ENCODE peak calls at places on chromosomes 6 and 20, in ten cellular contexts. One of them, this sample, is unnamed.

GRCh38 chr6:3118353-3119039 is at the start of gene BPHL:
- DNase-seq in C1 segment of cervical spinal cord: peak
- DNase-seq in KG1: peak
- DNase-seq in NCI-H1092 treated with DMSO at 0.1 percent for 48 hours: peak
- DNase-seq in ELR: peak
- DNase-seq in mesothelial cell of epicardium: peak
- DNase-seq in bronchial epithelial cell: peak
- DNase-seq in A549: peak
- DNase-seq in CD4-positive, alpha-beta T cell: peak
- DNase-seq in stimulated activated CD4-positive, alpha-beta T cell treated with anti-CD3 and anti-CD28 coated beads, Interleukin-1b, Interleukin-23, amount 100 ng/mL, for 24 hours: peak
- DNase-seq in this sample: peak

GRCh38 chr6:7891098-7891872 is 19.3 kb downstream of the TXNDC5 start:
- DNase-seq in NCI-H1092 treated with DMSO at 0.1 percent for 48 hours: no peak
- DNase-seq in ELR: no peak
- DNase-seq in CD4-positive, alpha-beta T cell: no peak
- DNase-seq in KG1: no peak
- DNase-seq in stimulated activated CD4-positive, alpha-beta T cell treated with anti-CD3 and anti-CD28 coated beads, Interleukin-1b, Interleukin-23, amount 100 ng/mL, for 24 hours: no peak
- DNase-seq in A549: no peak
- DNase-seq in mesothelial cell of epicardium: no peak
- DNase-seq in C1 segment of cervical spinal cord: no peak
- DNase-seq in bronchial epithelial cell: no peak
- DNase-seq in this sample: no peak

GRCh38 chr6:44303842-44304241 is 9.3 kb downstream of the AARS2 start:
- DNase-seq in stimulated activated CD4-positive, alpha-beta T cell treated with anti-CD3 and anti-CD28 coated beads, Interleukin-1b, Interleukin-23, amount 100 ng/mL, for 24 hours: no peak
- DNase-seq in bronchial epithelial cell: no peak
- DNase-seq in mesothelial cell of epicardium: no peak
- DNase-seq in C1 segment of cervical spinal cord: no peak
- DNase-seq in NCI-H1092 treated with DMSO at 0.1 percent for 48 hours: no peak
- DNase-seq in KG1: no peak
- DNase-seq in A549: no peak
- DNase-seq in ELR: no peak
- DNase-seq in CD4-positive, alpha-beta T cell: no peak
- DNase-seq in this sample: no peak

GRCh38 chr20:363319-364078 is 16.6 kb downstream of the NRSN2 start:
- DNase-seq in mesothelial cell of epicardium: no peak
- DNase-seq in C1 segment of cervical spinal cord: no peak
- DNase-seq in bronchial epithelial cell: peak
- DNase-seq in ELR: peak
- DNase-seq in KG1: no peak
- DNase-seq in NCI-H1092 treated with DMSO at 0.1 percent for 48 hours: no peak
- DNase-seq in stimulated activated CD4-positive, alpha-beta T cell treated with anti-CD3 and anti-CD28 coated beads, Interleukin-1b, Interleukin-23, amount 100 ng/mL, for 24 hours: no peak
- DNase-seq in CD4-positive, alpha-beta T cell: no peak
- DNase-seq in A549: peak
- DNase-seq in this sample: no peak

GRCh38 chr20:973785-974194 is 28.3 kb downstream of the RSPO4 start:
- DNase-seq in bronchial epithelial cell: peak
- DNase-seq in mesothelial cell of epicardium: no peak
- DNase-seq in KG1: peak
- DNase-seq in A549: peak
- DNase-seq in C1 segment of cervical spinal cord: no peak
- DNase-seq in ELR: peak
- DNase-seq in NCI-H1092 treated with DMSO at 0.1 percent for 48 hours: peak
- DNase-seq in stimulated activated CD4-positive, alpha-beta T cell treated with anti-CD3 and anti-CD28 coated beads, Interleukin-1b, Interleukin-23, amount 100 ng/mL, for 24 hours: no peak
- DNase-seq in CD4-positive, alpha-beta T cell: no peak
- DNase-seq in this sample: peak

GRCh38 chr6:90351696-90352095 is 55.1 kb upstream of the BACH2 start:
- DNase-seq in mesothelial cell of epicardium: no peak
- DNase-seq in stimulated activated CD4-positive, alpha-beta T cell treated with anti-CD3 and anti-CD28 coated beads, Interleukin-1b, Interleukin-23, amount 100 ng/mL, for 24 hours: no peak
- DNase-seq in bronchial epithelial cell: no peak
- DNase-seq in CD4-positive, alpha-beta T cell: no peak
- DNase-seq in NCI-H1092 treated with DMSO at 0.1 percent for 48 hours: no peak
- DNase-seq in KG1: no peak
- DNase-seq in C1 segment of cervical spinal cord: no peak
- DNase-seq in ELR: no peak
- DNase-seq in A549: no peak
- DNase-seq in this sample: no peak

GRCh38 chr6:127812985-127813681 is 87.7 kb downstream of the THEMIS start:
- DNase-seq in NCI-H1092 treated with DMSO at 0.1 percent for 48 hours: no peak
- DNase-seq in mesothelial cell of epicardium: no peak
- DNase-seq in CD4-positive, alpha-beta T cell: no peak
- DNase-seq in stimulated activated CD4-positive, alpha-beta T cell treated with anti-CD3 and anti-CD28 coated beads, Interleukin-1b, Interleukin-23, amount 100 ng/mL, for 24 hours: no peak
- DNase-seq in A549: no peak
- DNase-seq in bronchial epithelial cell: no peak
- DNase-seq in C1 segment of cervical spinal cord: no peak
- DNase-seq in KG1: no peak
- DNase-seq in ELR: no peak
- DNase-seq in this sample: no peak

GRCh38 chr20:5634894-5635293 is 115.3 kb upstream of the SHLD1 start:
- DNase-seq in KG1: no peak
- DNase-seq in stimulated activated CD4-positive, alpha-beta T cell treated with anti-CD3 and anti-CD28 coated beads, Interleukin-1b, Interleukin-23, amount 100 ng/mL, for 24 hours: no peak
- DNase-seq in NCI-H1092 treated with DMSO at 0.1 percent for 48 hours: no peak
- DNase-seq in bronchial epithelial cell: no peak
- DNase-seq in CD4-positive, alpha-beta T cell: no peak
- DNase-seq in mesothelial cell of epicardium: no peak
- DNase-seq in C1 segment of cervical spinal cord: no peak
- DNase-seq in A549: no peak
- DNase-seq in ELR: no peak
- DNase-seq in this sample: no peak

GRCh38 chr20:32006841-32007786 is 3.1 kb upstream of the CCM2L start:
- DNase-seq in CD4-positive, alpha-beta T cell: no peak
- DNase-seq in KG1: no peak
- DNase-seq in mesothelial cell of epicardium: no peak
- DNase-seq in A549: no peak
- DNase-seq in NCI-H1092 treated with DMSO at 0.1 percent for 48 hours: no peak
- DNase-seq in stimulated activated CD4-positive, alpha-beta T cell treated with anti-CD3 and anti-CD28 coated beads, Interleukin-1b, Interleukin-23, amount 100 ng/mL, for 24 hours: no peak
- DNase-seq in bronchial epithelial cell: no peak
- DNase-seq in C1 segment of cervical spinal cord: no peak
- DNase-seq in ELR: no peak
- DNase-seq in this sample: no peak

GRCh38 chr6:8191629-8192028 is 89.3 kb upstream of the EEF1E1 start:
- DNase-seq in bronchial epithelial cell: no peak
- DNase-seq in stimulated activated CD4-positive, alpha-beta T cell treated with anti-CD3 and anti-CD28 coated beads, Interleukin-1b, Interleukin-23, amount 100 ng/mL, for 24 hours: no peak
- DNase-seq in C1 segment of cervical spinal cord: no peak
- DNase-seq in NCI-H1092 treated with DMSO at 0.1 percent for 48 hours: no peak
- DNase-seq in KG1: no peak
- DNase-seq in A549: no peak
- DNase-seq in mesothelial cell of epicardium: no peak
- DNase-seq in CD4-positive, alpha-beta T cell: no peak
- DNase-seq in ELR: no peak
- DNase-seq in this sample: no peak

GRCh38 chr6:3346476-3346875 is 87.7 kb downstream of the PSMG4 start:
- DNase-seq in ELR: no peak
- DNase-seq in NCI-H1092 treated with DMSO at 0.1 percent for 48 hours: no peak
- DNase-seq in bronchial epithelial cell: no peak
- DNase-seq in A549: no peak
- DNase-seq in KG1: no peak
- DNase-seq in stimulated activated CD4-positive, alpha-beta T cell treated with anti-CD3 and anti-CD28 coated beads, Interleukin-1b, Interleukin-23, amount 100 ng/mL, for 24 hours: no peak
- DNase-seq in CD4-positive, alpha-beta T cell: no peak
- DNase-seq in C1 segment of cervical spinal cord: no peak
- DNase-seq in mesothelial cell of epicardium: no peak
- DNase-seq in this sample: no peak

GRCh38 chr6:136404627-136405310 is 115.1 kb upstream of the BCLAF1 start:
- DNase-seq in stimulated activated CD4-positive, alpha-beta T cell treated with anti-CD3 and anti-CD28 coated beads, Interleukin-1b, Interleukin-23, amount 100 ng/mL, for 24 hours: no peak
- DNase-seq in A549: no peak
- DNase-seq in CD4-positive, alpha-beta T cell: no peak
- DNase-seq in NCI-H1092 treated with DMSO at 0.1 percent for 48 hours: no peak
- DNase-seq in mesothelial cell of epicardium: no peak
- DNase-seq in bronchial epithelial cell: no peak
- DNase-seq in C1 segment of cervical spinal cord: no peak
- DNase-seq in ELR: no peak
- DNase-seq in KG1: no peak
- DNase-seq in this sample: peak

GRCh38 chr20:47857142-47857993 is 72.1 kb upstream of the SULF2 start:
- DNase-seq in stimulated activated CD4-positive, alpha-beta T cell treated with anti-CD3 and anti-CD28 coated beads, Interleukin-1b, Interleukin-23, amount 100 ng/mL, for 24 hours: no peak
- DNase-seq in A549: no peak
- DNase-seq in mesothelial cell of epicardium: no peak
- DNase-seq in NCI-H1092 treated with DMSO at 0.1 percent for 48 hours: no peak
- DNase-seq in ELR: no peak
- DNase-seq in C1 segment of cervical spinal cord: peak
- DNase-seq in CD4-positive, alpha-beta T cell: no peak
- DNase-seq in bronchial epithelial cell: peak
- DNase-seq in KG1: no peak
- DNase-seq in this sample: no peak